ENCODE peak calls at places on chromosomes 16 and 17, in seven cellular contexts. K is cardiac muscle cell, L is uterus, S is body of pancreas, U is GM23338, R is aorta, V is PC-3. Z is an unnamed sample.

GRCh38 chr17:70307430-70307829 is 138.1 kb downstream of the KCNJ2 start:
- DNase-seq in K (peak; percentile 55), V (no peak), L (no peak), S (no peak), U (no peak), R (no peak), Z (no peak)

GRCh38 chr17:17175340-17175739 is 30.8 kb downstream of the PLD6 start:
- DNase-seq in R (no peak), K (no peak), U (no peak), S (no peak), L (no peak), V (no peak), Z (no peak)

GRCh38 chr16:71448274-71448866 is 6.5 kb upstream of the TLE7 start:
- DNase-seq in L (no peak), K (no peak), S (no peak), V (no peak), U (no peak), R (no peak), Z (no peak)

GRCh38 chr16:74596586-74596985 is 10.3 kb downstream of the GLG1 start:
- DNase-seq in L (no peak), U (no peak), V (no peak), R (no peak), S (no peak), K (no peak), Z (no peak)

GRCh38 chr17:69870751-69871199 is 204.2 kb upstream of the KCNJ16 start:
- DNase-seq in L (no peak), K (peak; percentile 6), V (peak; percentile 38), S (no peak), R (no peak), U (peak; percentile 41), Z (peak; percentile 30)

GRCh38 chr17:56121661-56122060 is 31.6 kb upstream of the ANKFN1 start:
- DNase-seq in U (peak; percentile 51), S (no peak), R (no peak), K (no peak), V (peak; percentile 26), L (no peak), Z (peak; percentile 27)

GRCh38 chr16:56108724-56109123 is 82.6 kb upstream of the GNAO1 start:
- DNase-seq in S (no peak), U (no peak), K (no peak), L (no peak), R (no peak), V (no peak), Z (no peak)

GRCh38 chr17:11996722-11997146 is 541 bp downstream of the ZNF18 start:
- DNase-seq in L (no peak), R (no peak), S (peak; percentile 37), V (peak; percentile 55), K (peak; percentile 37), U (peak; percentile 70), Z (no peak)

GRCh38 chr17:43613911-43614310 is 47.8 kb downstream of the MEOX1 start:
- DNase-seq in L (no peak), K (no peak), S (no peak), V (no peak), R (no peak), U (no peak), Z (no peak)

GRCh38 chr17:2042355-2042929 is 620 bp downstream of the OVCA2 start:
- DNase-seq in K (peak; percentile 68), R (no peak), U (peak; percentile 46), V (no peak), L (no peak), S (no peak), Z (no peak)

GRCh38 chr16:30025574-30025973 is 2.6 kb downstream of the C16orf92 start:
- DNase-seq in L (no peak), U (no peak), S (no peak), R (no peak), K (no peak), V (no peak), Z (no peak)
- H3K4me3 ChIP-seq in L (no peak overlapping the region), U (no peak overlapping the region), S (no peak overlapping the region), R (no peak overlapping the region), K (no peak overlapping the region), V (no peak overlapping the region), Z (no peak overlapping the region)

GRCh38 chr16:4677994-4678393 is 15.4 kb upstream of the NUDT16L1 start:
- DNase-seq in K (no peak), R (no peak), S (no peak), L (no peak), V (no peak), U (no peak), Z (no peak)
- H3K36me3 ChIP-seq in K (peaks cover 3% of the 10 kb centered on the region), R (no peaks in the 10 kb centered on the region), S (peaks cover 12% of the 10 kb centered on the region), L (no peaks in the 10 kb centered on the region), V (no peaks in the 10 kb centered on the region), U (no peaks in the 10 kb centered on the region), Z (peaks cover 2% of the 10 kb centered on the region)

GRCh38 chr17:79130536-79131273 is 56.1 kb downstream of the ENGASE start:
- DNase-seq in U (no peak), K (no peak), S (no peak), R (no peak), L (no peak), V (no peak), Z (peak; percentile 64)

GRCh38 chr17:79131701-79132100 is 57.1 kb downstream of the ENGASE start:
- DNase-seq in K (no peak), R (no peak), L (no peak), S (no peak), U (no peak), V (no peak), Z (peak; percentile 60)

GRCh38 chr17:79131274-79131635 is 56.6 kb downstream of the ENGASE start:
- DNase-seq in K (no peak), R (no peak), L (no peak), V (no peak), U (no peak), S (no peak), Z (no peak)

GRCh38 chr17:79127534-79128135 is 53.0 kb downstream of the ENGASE start:
- DNase-seq in R (no peak), S (no peak), U (no peak), K (no peak), V (no peak), L (no peak), Z (peak; percentile 56)

GRCh38 chr17:79129523-79129922 is 54.9 kb downstream of the ENGASE start:
- DNase-seq in V (no peak), L (no peak), R (no peak), K (no peak), U (no peak), S (no peak), Z (no peak)
- H3K27me3 ChIP-seq in V (peaks cover 98% of the 10 kb centered on the region), L (no peaks in the 10 kb centered on the region), R (no peaks in the 10 kb centered on the region), K (no peaks in the 10 kb centered on the region), U (no peaks in the 10 kb centered on the region), S (peaks cover 5% of the 10 kb centered on the region), Z (no peaks in the 10 kb centered on the region)

GRCh38 chr17:45413498-45413923 is 19.2 kb downstream of the ARHGAP27 start:
- DNase-seq in L (no peak), S (no peak), K (no peak), R (peak; percentile 84), U (no peak), V (no peak), Z (peak; percentile 36)

GRCh38 chr17:45408611-45409421 is 23.9 kb downstream of the ARHGAP27 start:
- DNase-seq in V (no peak), R (no peak), S (no peak), U (no peak), L (no peak), K (no peak), Z (peak; percentile 53)

GRCh38 chr17:45410144-45411091 is 22.3 kb downstream of the ARHGAP27 start:
- DNase-seq in R (peak; percentile 70), L (no peak), U (no peak), K (no peak), S (no peak), V (no peak), Z (peak; percentile 59)

GRCh38 chr17:45409659-45410076 is 23.0 kb downstream of the ARHGAP27 start:
- DNase-seq in V (no peak), R (peak; percentile 33), U (no peak), L (no peak), K (no peak), S (no peak), Z (peak; percentile 37)

DNA sequence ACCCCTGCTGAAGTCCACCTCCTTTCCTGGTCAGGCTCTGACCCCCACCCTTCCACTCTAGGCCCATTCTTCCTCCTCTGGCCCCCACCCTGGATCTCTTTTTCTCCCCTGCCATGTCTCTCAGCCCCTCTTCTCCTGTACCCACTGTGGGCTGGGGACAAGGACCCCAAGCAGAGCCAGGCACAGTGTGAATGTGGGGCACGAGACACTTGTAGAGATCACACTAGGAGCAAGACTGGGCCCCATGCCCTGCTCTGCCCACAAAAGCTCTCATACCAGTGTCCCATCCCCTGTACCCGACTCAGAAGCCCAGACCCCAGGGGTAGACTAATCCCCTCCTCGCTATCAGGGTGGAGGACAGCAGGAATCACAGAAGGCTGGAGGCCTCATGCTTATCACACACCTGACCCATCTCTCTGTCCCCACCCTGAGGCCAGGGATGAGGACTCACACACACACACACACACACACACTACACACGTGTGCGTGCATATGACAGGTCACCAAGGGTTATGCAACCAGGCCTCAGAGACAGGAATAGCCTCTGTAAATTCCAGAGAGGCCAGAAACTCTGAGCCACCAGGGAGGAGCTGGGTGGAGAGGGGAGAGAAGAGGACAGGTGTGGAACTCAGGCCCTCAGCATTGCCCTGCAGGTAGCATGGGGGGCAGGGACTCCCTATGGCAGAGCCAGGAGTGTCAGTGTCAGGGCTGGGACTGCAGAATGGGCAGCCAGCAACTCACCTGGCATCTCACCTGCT is 21.1 kb downstream of the ARHGAP27 start:
- DNase-seq in V (no peak), U (no peak), K (no peak), R (peak; percentile 24), S (no peak), L (no peak), Z (no peak)
- H3K4me3 ChIP-seq in V (no peak overlapping the region), U (no peak overlapping the region), K (no peak overlapping the region), R (no peak overlapping the region), S (no peak overlapping the region), L (no peak overlapping the region), Z (no peak overlapping the region)

GRCh38 chr17:76783146-76783545 is 45.2 kb downstream of the MFSD11 start:
- DNase-seq in R (no peak), K (no peak), S (no peak), V (no peak), L (no peak), U (no peak), Z (no peak)
- H3K36me3 ChIP-seq in R (no peaks in the 10 kb centered on the region), K (peaks cover 12% of the 10 kb centered on the region), S (peaks cover 1% of the 10 kb centered on the region), V (peaks cover 9% of the 10 kb centered on the region), L (no peaks in the 10 kb centered on the region), U (no peaks in the 10 kb centered on the region), Z (peaks cover 1% of the 10 kb centered on the region)